ENCODE peak calls at places on chromosomes 5 and 9, in five cellular contexts. C, P, Z, G and A are unnamed samples.
A peak's percentile ranks its signal among the peaks of the same experiment; 100 is the strongest.

GRCh38 chr5:159030357-159030756 is 69.4 kb downstream of the EBF1 start:
- DNase-seq in C (no peak), P (no peak), Z (no peak), G (no peak), A (no peak)

GRCh38 chr5:37839441-37840035 is 303 bp downstream of the GDNF start:
- DNase-seq in C (no peak), P (no peak), Z (no peak), G (peak; percentile 67), A (peak; percentile 84)

GRCh38 chr9:70924380-70924779 is 197.0 kb downstream of the TRPM3 start:
- DNase-seq in C (no peak), P (no peak), Z (no peak), G (no peak), A (no peak)

GRCh38 chr9:99680191-99680590 is 141.5 kb upstream of the NR4A3 start:
- DNase-seq in C (no peak), P (no peak), Z (no peak), G (no peak), A (no peak)

GRCh38 chr5:1523793-1524480 is at the start of gene LPCAT1:
- DNase-seq in C (no peak), P (peak; percentile 88), Z (peak; percentile 54), G (peak; percentile 73), A (peak; percentile 81)

GRCh38 chr5:64653776-64654175 is 36.5 kb upstream of the SHISAL2B start:
- DNase-seq in C (no peak), P (no peak), Z (no peak), G (no peak), A (no peak)

GRCh38 chr5:128487041-128487440 is 51.0 kb downstream of the FBN2 start:
- DNase-seq in C (no peak), P (no peak), Z (no peak), G (no peak), A (no peak)

GRCh38 chr5:61357745-61358144 is 25.7 kb downstream of the ZSWIM6 start:
- DNase-seq in C (no peak), P (peak; percentile 38), Z (no peak), G (no peak), A (no peak)

GRCh38 chr5:177371705-177372533 is 12.3 kb upstream of the SLC34A1 start:
- DNase-seq in C (no peak), P (no peak), Z (no peak), G (no peak), A (no peak)

GRCh38 chr9:93949694-93950449 is 5.3 kb downstream of the BARX1 start:
- DNase-seq in C (no peak), P (peak; percentile 70), Z (no peak), G (no peak), A (no peak)

GRCh38 chr5:33867236-33867635 is 24.6 kb downstream of the ADAMTS12 start:
- DNase-seq in C (no peak), P (no peak), Z (no peak), G (no peak), A (no peak)

GRCh38 chr5:43773032-43773830 is 170.3 kb downstream of the NNT start:
- DNase-seq in C (no peak), P (peak; percentile 77), Z (no peak), G (no peak), A (no peak)

GRCh38 chr5:88536146-88536545 is 267.5 kb upstream of the TMEM161B start:
- DNase-seq in C (no peak), P (no peak), Z (no peak), G (no peak), A (no peak)

GRCh38 chr5:173864126-173865075 is 23.7 kb upstream of the CPEB4 start:
- DNase-seq in C (no peak), P (peak; percentile 53), Z (peak; percentile 50), G (no peak), A (no peak)

GRCh38 chr9:113215142-113215541 is 5.9 kb downstream of the FKBP15 start:
- DNase-seq in C (no peak), P (peak; percentile 6), Z (no peak), G (no peak), A (no peak)

GRCh38 chr5:168460606-168461005 is 25.7 kb upstream of the RARS1 start:
- DNase-seq in C (no peak), P (no peak), Z (no peak), G (no peak), A (no peak)

GRCh38 chr9:87968155-87968554 is 6.2 kb downstream of the CDK20 start:
- DNase-seq in C (no peak), P (no peak), Z (no peak), G (no peak), A (no peak)

GRCh38 chr5:113804943-113805342 is 291.4 kb downstream of the YTHDC2 start:
- DNase-seq in C (no peak), P (no peak), Z (no peak), G (no peak), A (no peak)

GRCh38 chr9:121160025-121160424 is 41.6 kb downstream of the RAB14 start:
- DNase-seq in C (no peak), P (peak; percentile 56), Z (no peak), G (no peak), A (no peak)

GRCh38 chr5:107383414-107383813 is 287.3 kb downstream of the EFNA5 start:
- DNase-seq in C (no peak), P (no peak), Z (no peak), G (no peak), A (no peak)

GRCh38 chr5:172758077-172758835 is 12.7 kb downstream of the DUSP1 start:
- DNase-seq in C (no peak), P (no peak), Z (peak; percentile 51), G (no peak), A (no peak)

GRCh38 chr5:64340293-64340692 is 165.5 kb upstream of the RGS7BP start:
- DNase-seq in C (no peak), P (no peak), Z (no peak), G (no peak), A (no peak)

GRCh38 chr5:109823597-109823996 is 133.9 kb downstream of the MAN2A1 start:
- DNase-seq in C (no peak), P (no peak), Z (no peak), G (no peak), A (no peak)

GRCh38 chr9:76534031-76534430 is 75.0 kb downstream of the GCNT1 start:
- DNase-seq in C (no peak), P (no peak), Z (no peak), G (no peak), A (no peak)

GRCh38 chr9:138114501-138115245 is 237.1 kb downstream of the CACNA1B start:
- DNase-seq in C (no peak), P (no peak), Z (no peak), G (no peak), A (no peak)

GRCh38 chr5:122112733-122113558 is 16.4 kb upstream of the ZNF474 start:
- DNase-seq in C (no peak), P (no peak), Z (no peak), G (no peak), A (no peak)

GRCh38 chr5:112234000-112234399 is 185.1 kb downstream of the EPB41L4A start:
- DNase-seq in C (no peak), P (no peak), Z (no peak), G (no peak), A (no peak)

GRCh38 chr5:112240011-112240410 is 179.1 kb downstream of the EPB41L4A start:
- DNase-seq in C (no peak), P (no peak), Z (no peak), G (no peak), A (no peak)

GRCh38 chr5:112237456-112237855 is 181.6 kb downstream of the EPB41L4A start:
- DNase-seq in C (no peak), P (no peak), Z (no peak), G (no peak), A (no peak)

GRCh38 chr5:112232651-112233050 is 186.4 kb downstream of the EPB41L4A start:
- DNase-seq in C (no peak), P (no peak), Z (no peak), G (no peak), A (no peak)

DNA sequence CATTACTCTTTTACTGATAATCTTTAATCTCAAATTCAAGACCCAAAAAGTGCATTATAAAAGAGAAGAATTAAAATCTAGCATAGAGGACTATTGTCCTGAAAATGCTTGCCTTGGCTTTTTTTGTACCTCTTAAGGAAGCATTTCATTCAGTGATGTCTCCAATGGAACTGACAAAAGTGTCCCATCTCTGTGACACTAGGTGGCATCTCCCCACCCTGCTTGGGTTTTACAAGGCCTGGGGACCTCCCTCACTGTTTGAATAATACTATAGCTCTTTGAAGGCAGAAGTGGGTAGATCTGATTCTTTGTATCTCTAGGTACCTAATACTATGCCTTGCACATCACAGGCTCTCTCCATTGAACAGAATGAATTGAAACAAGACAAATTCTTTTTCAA is 180.6 kb downstream of the EPB41L4A start:
- DNase-seq in C (no peak), P (peak; percentile 8), Z (no peak), G (no peak), A (no peak)
- TF ChIP-seq CTCF in C (no peak), P (no peak), Z (no peak), G (no peak), A (no peak)

DNA sequence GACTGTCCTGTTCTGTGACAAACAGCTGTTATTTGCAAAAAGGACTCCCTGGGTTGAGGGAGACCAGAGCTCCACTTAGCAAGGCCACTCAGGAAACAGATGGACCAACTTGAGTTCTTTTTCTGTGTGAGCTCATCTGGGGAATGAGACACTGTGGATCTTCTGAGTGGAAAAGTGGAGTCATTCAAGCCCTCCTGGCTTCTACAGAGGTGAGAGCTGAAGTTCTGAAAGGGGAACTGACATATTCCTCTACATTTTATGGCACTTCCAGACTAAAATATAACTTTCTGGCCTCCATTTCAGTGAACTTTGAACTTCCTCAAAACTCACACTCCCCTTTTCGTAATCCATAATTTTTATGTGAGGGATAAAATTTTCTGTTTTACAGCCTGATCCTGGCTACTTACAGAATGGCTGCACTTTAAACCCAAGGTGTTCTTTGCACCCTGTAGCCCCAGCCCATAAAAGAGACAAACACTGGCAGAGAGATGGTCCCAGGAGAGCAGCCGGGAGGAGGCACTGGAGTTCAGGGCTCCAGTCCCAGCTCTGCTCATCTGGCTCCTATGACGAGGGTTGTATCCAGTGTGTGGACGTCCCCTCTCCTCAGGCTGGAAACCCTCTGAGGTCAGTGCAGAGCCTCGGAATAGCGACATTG is 10.8 kb downstream of the SPAAR start:
- DNase-seq in C (no peak), P (peak; percentile 44), Z (no peak), G (no peak), A (no peak)
- TF ChIP-seq CTCF in C (no peak), P (no peak), Z (no peak), G (no peak), A (no peak)

GRCh38 chr5:151267481-151268275 is 14.7 kb downstream of the GM2A start:
- DNase-seq in C (no peak), P (no peak), Z (no peak), G (no peak), A (no peak)

GRCh38 chr5:151274666-151275065 is 21.7 kb downstream of the GM2A start:
- DNase-seq in C (no peak), P (no peak), Z (no peak), G (no peak), A (no peak)

GRCh38 chr5:151275803-151276202 is 22.8 kb downstream of the GM2A start:
- DNase-seq in C (no peak), P (no peak), Z (no peak), G (no peak), A (no peak)

DNA sequence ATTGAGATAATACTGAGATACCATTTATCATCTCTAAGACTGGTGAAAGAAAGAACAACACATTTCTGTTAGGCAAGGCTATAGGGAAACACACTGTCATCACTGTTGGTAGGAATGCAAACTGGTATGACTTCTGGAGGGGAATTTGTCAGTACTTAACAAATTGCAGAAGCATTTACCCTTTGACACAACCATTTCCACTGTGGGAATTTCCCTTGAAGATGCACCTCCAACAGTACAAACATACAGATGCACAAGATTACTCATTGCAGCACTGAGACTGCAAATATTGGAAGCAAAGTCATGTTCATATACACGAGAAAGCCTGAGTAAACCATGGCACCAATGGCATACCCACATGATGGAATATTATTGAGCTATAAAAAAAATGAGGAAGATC is 17.6 kb downstream of the GM2A start:
- DNase-seq in C (no peak), P (no peak), Z (no peak), G (no peak), A (no peak)
- TF ChIP-seq CTCF in C (no peak), P (no peak), Z (no peak), G (no peak), A (no peak)

GRCh38 chr5:155871623-155872022 is 455.3 kb upstream of the SGCD start:
- DNase-seq in C (no peak), P (no peak), Z (no peak), G (no peak), A (no peak)
- TF ChIP-seq CTCF in C (no peak), P (no peak), Z (no peak), G (no peak), A (no peak)